ENCODE peak calls at places on chromosome 3, in six cellular contexts. I, V, B, F, C and R are unnamed samples. For H3K4me1, the result is how much of the 10 kb centered on the place peaks cover.

GRCh38 chr3:42247576-42248027 is 18.4 kb downstream of the CCK start:
- DNase-seq in C (peak), I (peak), F (peak), B (no peak), V (peak), R (peak)

GRCh38 chr3:14286887-14287496 is 108.4 kb downstream of the LSM3 start:
- DNase-seq in C (no peak), V (no peak), B (no peak), I (no peak), F (no peak), R (no peak)

GRCh38 chr3:68057637-68058320 is 403.4 kb upstream of the SUCLG2 start:
- DNase-seq in I (no peak), F (no peak), V (no peak), C (no peak), B (no peak), R (no peak)

GRCh38 chr3:151558621-151559020 is 97.8 kb upstream of the IGSF10 start:
- DNase-seq in C (no peak), V (peak), F (no peak), I (no peak), B (no peak), R (no peak)

GRCh38 chr3:101823525-101823924 is 25.8 kb upstream of the NFKBIZ start:
- DNase-seq in F (no peak), C (no peak), I (no peak), V (no peak), B (no peak), R (no peak)

GRCh38 chr3:23826382-23827061 is 20.8 kb downstream of the UBE2E1 start:
- DNase-seq in C (no peak), I (no peak), F (peak), V (no peak), B (no peak), R (no peak)

GRCh38 chr3:134607054-134608022 is 43.5 kb downstream of the KY start:
- DNase-seq in F (no peak), C (no peak), I (no peak), V (peak), B (no peak), R (no peak)

GRCh38 chr3:66404903-66405700 is 95.7 kb downstream of the LRIG1 start:
- DNase-seq in C (no peak), F (peak), I (no peak), B (no peak), V (no peak), R (peak)

GRCh38 chr3:101940521-101940992 is 91.2 kb downstream of the NFKBIZ start:
- DNase-seq in F (peak), I (no peak), B (peak), C (peak), V (peak), R (peak)

GRCh38 chr3:52574056-52574965 is 37.9 kb downstream of the UQCC5 start:
- DNase-seq in I (no peak), V (no peak), F (no peak), B (no peak), C (no peak), R (no peak)

GRCh38 chr3:99645277-99646106 is 7.1 kb downstream of the COL8A1 start:
- DNase-seq in V (peak), B (no peak), I (peak), F (no peak), C (no peak), R (no peak)

GRCh38 chr3:32836601-32837000 is 18.8 kb downstream of the TRIM71 start:
- DNase-seq in V (no peak), F (no peak), B (no peak), C (no peak), I (no peak), R (no peak)

GRCh38 chr3:106518516-106518915 is 649.7 kb upstream of the CBLB start:
- DNase-seq in V (peak), F (no peak), I (no peak), B (no peak), C (no peak), R (no peak)

GRCh38 chr3:182058488-182058887 is 346.8 kb downstream of the SOX2 start:
- DNase-seq in I (no peak), F (no peak), V (no peak), C (no peak), B (no peak), R (no peak)

GRCh38 chr3:49871536-49872157 is 1.9 kb upstream of the CAMKV start:
- DNase-seq in F (no peak), C (no peak), B (no peak), V (no peak), I (no peak), R (no peak)

GRCh38 chr3:25904248-25904647 is 114.4 kb downstream of the OXSM start:
- DNase-seq in V (no peak), F (no peak), B (no peak), I (no peak), C (no peak), R (no peak)

GRCh38 chr3:122312826-122313225 is 12.2 kb upstream of the CSTA start:
- DNase-seq in C (no peak), B (no peak), F (no peak), V (no peak), I (no peak), R (no peak)

GRCh38 chr3:122313261-122313660 is 11.8 kb upstream of the CSTA start:
- DNase-seq in B (no peak), C (no peak), V (no peak), I (no peak), F (no peak), R (no peak)

GRCh38 chr3:122307987-122308386 is 17.1 kb upstream of the CSTA start:
- DNase-seq in V (no peak), C (no peak), F (no peak), I (no peak), B (no peak), R (no peak)

GRCh38 chr3:122307288-122307687 is 17.8 kb upstream of the CSTA start:
- DNase-seq in B (no peak), C (no peak), V (no peak), F (no peak), I (no peak), R (no peak)

DNA sequence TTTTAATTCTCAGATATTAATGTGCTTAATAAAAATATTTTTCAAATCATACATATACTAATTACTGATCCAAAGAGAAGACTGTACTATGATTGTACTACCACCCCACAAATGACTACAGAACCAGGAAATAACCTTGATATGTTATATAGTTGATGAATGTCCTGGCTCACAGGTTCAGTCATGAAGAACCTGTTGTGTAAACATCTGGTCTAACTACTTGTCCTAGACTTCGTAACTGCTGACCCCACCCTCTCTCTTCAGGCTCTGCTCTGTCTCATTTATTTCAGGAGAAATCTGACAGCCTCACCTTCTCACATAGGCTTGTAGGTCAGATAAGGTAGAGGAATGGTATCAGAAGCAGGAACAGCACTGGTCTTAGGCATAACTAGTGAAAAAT is 14.7 kb upstream of the CSTA start:
- DNase-seq in B (no peak), C (no peak), V (no peak), F (peak), I (no peak), R (no peak)
- H3K4me1 ChIP-seq in B (under half), C (under half), V (under half), F (under half), I (under half), R (under half)

DNA sequence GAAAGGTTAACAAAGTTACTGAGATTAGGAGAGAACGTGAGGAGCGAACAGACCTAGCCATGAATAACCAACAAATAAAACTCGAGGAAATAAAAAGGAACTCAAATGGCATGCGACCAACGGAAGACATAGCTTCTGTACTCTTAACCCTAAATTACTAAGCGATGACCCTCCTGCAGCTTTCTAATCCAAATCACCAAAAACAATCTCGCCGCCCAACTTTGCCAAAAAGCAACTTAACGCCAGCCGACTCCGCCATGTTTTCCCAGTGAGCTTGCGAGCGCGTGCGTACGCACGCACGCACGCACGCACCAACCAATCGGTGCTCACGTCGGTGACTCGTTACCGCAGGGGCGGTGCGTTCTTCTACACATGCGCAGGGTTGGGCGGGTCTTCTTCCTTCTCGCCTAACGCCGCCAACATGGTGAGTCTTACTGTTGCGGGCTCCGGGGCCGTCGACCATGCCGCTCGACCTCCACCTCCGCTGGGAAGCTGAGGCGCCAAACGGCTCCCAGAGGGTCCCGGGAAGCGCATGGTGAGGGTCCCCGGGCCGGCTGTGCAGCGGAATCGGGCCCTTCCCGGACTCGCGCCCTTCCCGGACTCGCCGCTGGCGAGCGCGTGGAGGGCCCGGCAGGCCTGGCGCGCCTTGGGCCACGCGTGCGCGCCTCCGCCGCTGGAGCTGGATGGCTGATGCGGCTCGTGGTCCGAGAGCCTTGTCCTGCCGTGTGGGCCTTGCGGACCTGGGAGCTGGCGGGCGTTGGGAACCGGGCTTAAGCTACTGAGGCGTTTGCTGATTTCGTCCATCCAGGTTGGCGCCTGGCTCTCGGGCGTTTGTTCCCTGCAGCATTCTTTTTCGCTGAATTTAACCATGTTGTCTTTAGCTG is at the start of gene RPL14:
- DNase-seq in V (peak), C (peak), B (peak), F (peak), I (peak), R (peak)
- TF ChIP-seq POLR2A in V (peak), C (peak), B (peak), F (peak), I (peak), R (peak)

GRCh38 chr3:150149651-150150051 is 179.0 kb upstream of the PFN2 start:
- DNase-seq in C (no peak), I (no peak), V (peak), F (no peak), B (no peak), R (no peak)
- H3K27ac ChIP-seq in C (no peak), I (no peak), V (peak), F (no peak), B (no peak), R (no peak)

GRCh38 chr3:156543043-156543555 is 11.8 kb downstream of the SSR3 start:
- DNase-seq in F (no peak), V (no peak), I (no peak), B (no peak), C (no peak), R (no peak)

GRCh38 chr3:156547637-156548036 is 7.3 kb downstream of the SSR3 start:
- DNase-seq in B (no peak), I (no peak), V (peak), F (no peak), C (no peak), R (no peak)

GRCh38 chr3:156539802-156540201 is 15.1 kb downstream of the SSR3 start:
- DNase-seq in V (no peak), I (no peak), C (no peak), F (no peak), B (no peak), R (no peak)

GRCh38 chr3:156536524-156537316 is 18.2 kb downstream of the SSR3 start:
- DNase-seq in I (no peak), F (no peak), B (no peak), C (no peak), V (peak), R (no peak)

DNA sequence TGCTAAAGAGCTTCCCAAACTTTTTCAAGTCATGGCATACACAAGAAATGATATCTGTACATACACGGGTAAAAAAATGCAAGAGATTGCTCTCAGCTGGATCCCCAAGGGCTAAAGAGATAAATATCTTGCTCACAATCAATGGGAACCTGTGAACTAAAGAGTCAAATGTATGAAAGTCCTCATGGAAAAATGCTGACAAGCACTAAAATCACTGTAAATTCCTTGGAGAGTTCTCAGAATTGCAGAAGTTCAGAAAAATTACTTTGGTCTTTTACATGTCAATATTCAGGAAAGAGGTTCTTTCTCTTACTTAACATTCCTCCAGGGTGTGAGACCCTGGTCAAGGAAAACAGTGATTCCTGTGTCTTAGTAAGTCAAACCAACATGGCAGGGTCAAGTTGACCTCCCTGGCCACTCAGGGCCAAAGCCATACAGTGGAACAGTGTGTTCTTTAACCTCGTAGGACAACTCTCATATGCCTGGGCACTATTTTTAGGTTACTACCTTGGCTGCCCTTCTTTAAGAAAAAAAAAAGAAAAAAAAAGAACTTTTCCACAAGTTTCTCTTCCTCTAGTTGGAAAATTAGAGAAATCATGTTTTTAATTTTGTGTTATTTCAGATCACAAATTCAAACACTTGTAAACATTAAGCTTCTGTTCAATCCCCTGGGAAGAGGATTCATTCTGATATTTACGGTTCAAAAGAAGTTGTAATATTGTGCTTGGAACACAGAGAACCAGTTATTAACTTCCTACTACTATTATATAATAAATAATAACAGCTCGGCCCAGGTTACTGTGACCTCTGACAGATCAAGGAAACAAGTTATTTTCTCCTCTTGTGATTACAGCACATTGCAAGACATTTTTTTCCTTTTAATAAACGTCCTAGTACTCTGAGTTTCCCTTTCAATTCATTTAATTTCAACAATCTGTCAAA is 12.5 kb downstream of the SSR3 start:
- DNase-seq in F (no peak), B (peak), V (no peak), I (no peak), C (no peak), R (no peak)
- H3K4me1 ChIP-seq in F (under half), B (under half), V (under half), I (under half), C (under half), R (under half)

GRCh38 chr3:149507491-149508324 is 33.2 kb downstream of the TM4SF4 start:
- DNase-seq in F (peak), I (no peak), B (no peak), C (no peak), V (no peak), R (no peak)
- TF ChIP-seq POLR2A in F (no peak), I (no peak), B (no peak), C (no peak), V (no peak), R (no peak)

GRCh38 chr3:115233021-115233420 is 85.9 kb upstream of the ZBTB20 start:
- DNase-seq in I (no peak), B (no peak), F (no peak), C (no peak), V (peak), R (no peak)

GRCh38 chr3:115228266-115228665 is 81.2 kb upstream of the ZBTB20 start:
- DNase-seq in C (no peak), V (peak), B (no peak), I (no peak), F (no peak), R (no peak)

GRCh38 chr3:115232167-115232566 is 85.1 kb upstream of the ZBTB20 start:
- DNase-seq in B (no peak), F (no peak), I (no peak), C (no peak), V (peak), R (no peak)

GRCh38 chr3:115227461-115227860 is 80.4 kb upstream of the ZBTB20 start:
- DNase-seq in I (no peak), F (no peak), B (no peak), V (no peak), C (no peak), R (no peak)

DNA sequence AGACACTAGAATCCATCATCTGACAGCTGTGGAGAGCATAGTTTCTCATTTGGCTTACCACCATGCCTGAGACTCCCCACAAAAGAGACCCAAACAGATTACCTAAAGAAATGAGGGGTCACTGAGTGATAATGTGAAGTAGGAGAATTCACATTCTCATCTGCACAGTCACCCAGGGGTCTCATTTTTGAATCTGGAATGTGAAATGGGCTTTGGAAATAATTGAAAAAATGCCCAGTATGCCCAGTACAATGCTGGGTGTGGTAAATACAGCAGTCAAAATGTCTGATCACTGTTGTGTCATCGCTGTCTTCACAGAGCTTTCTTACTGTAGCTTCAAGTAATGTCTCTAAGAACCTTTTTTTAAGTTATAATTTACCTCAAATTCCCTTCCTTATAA is 80.0 kb upstream of the ZBTB20 start:
- DNase-seq in F (no peak), B (no peak), I (no peak), C (no peak), V (no peak), R (no peak)
- H3K27ac ChIP-seq in F (no peak), B (no peak), I (no peak), C (no peak), V (no peak), R (no peak)

DNA sequence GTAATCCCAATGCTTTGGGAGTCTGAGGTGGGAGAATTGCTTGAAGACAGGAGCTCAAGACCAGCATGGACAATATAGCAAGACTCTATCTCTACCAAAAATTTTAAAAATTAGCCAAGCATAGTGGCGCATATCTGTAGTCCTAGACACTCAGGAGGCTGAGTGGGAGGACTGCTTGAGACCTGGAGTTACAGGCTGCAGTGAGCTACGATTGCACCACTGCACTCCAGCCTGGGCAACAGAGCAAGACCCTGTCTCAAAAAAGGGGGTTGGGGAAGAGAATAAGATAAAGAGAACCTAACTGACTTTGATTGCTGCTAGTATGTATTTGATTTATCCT is 755 bp downstream of the CD200R1 start:
- DNase-seq in B (no peak), F (no peak), C (no peak), I (no peak), V (no peak), R (no peak)
- H3K4me1 ChIP-seq in B (under half), F (under half), C (under half), I (under half), V (under half), R (under half)

GRCh38 chr3:9933561-9934234 is at the start of gene CRELD1:
- DNase-seq in B (peak), V (peak), C (peak), F (peak), I (peak), R (peak)

GRCh38 chr3:9934993-9935392 is 1.4 kb downstream of the CRELD1 start:
- DNase-seq in F (no peak), C (no peak), B (no peak), V (no peak), I (no peak), R (no peak)

GRCh38 chr3:9934235-9934621 is 594 bp downstream of the CRELD1 start:
- DNase-seq in V (no peak), C (no peak), B (peak), I (peak), F (peak), R (peak)

GRCh38 chr3:9932535-9932842 is 1.1 kb upstream of the CRELD1 start:
- DNase-seq in I (no peak), C (no peak), F (no peak), V (no peak), B (no peak), R (no peak)

DNA sequence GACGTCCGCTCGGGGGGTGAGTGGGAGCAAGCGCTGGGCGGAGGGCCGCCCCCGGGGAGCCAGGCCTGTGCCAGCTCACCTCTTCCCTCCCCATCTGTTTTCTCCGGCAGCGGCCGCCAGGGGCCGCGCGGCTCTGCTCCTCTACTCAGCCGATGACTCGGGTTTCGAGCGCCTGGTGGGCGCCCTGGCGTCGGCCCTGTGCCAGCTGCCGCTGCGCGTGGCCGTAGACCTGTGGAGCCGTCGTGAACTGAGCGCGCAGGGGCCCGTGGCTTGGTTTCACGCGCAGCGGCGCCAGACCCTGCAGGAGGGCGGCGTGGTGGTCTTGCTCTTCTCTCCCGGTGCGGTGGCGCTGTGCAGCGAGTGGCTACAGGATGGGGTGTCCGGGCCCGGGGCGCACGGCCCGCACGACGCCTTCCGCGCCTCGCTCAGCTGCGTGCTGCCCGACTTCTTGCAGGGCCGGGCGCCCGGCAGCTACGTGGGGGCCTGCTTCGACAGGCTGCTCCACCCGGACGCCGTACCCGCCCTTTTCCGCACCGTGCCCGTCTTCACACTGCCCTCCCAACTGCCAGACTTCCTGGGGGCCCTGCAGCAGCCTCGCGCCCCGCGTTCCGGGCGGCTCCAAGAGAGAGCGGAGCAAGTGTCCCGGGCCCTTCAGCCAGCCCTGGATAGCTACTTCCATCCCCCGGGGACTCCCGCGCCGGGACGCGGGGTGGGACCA is 632 bp upstream of the CRELD1 start:
- DNase-seq in C (peak), F (peak), V (peak), I (peak), B (peak), R (peak)
- TF ChIP-seq POLR2A in C (peak), F (no peak), V (no peak), I (no peak), B (no peak), R (no peak)